ENCODE peak calls at places on chromosomes 12 and 14, in eight cellular contexts. One of them, this sample, is unnamed.

GRCh38 chr14:98955036-98955740 is 316.8 kb downstream of the BCL11B start:
- DNase-seq in CD8-positive, alpha-beta T cell: no peak
- DNase-seq in NCI-H69: no peak
- DNase-seq in astrocyte of the hippocampus: no peak
- DNase-seq in EL: no peak
- DNase-seq in fibroblast of the conjunctiva: no peak
- DNase-seq in psoas muscle: no peak
- DNase-seq in fibroblast of gingiva: no peak
- DNase-seq in this sample: no peak

GRCh38 chr14:103716091-103716801 is 636 bp downstream of the ZFYVE21 start:
- DNase-seq in CD8-positive, alpha-beta T cell: no peak
- DNase-seq in psoas muscle: peak
- DNase-seq in EL: peak
- DNase-seq in fibroblast of gingiva: no peak
- DNase-seq in astrocyte of the hippocampus: peak
- DNase-seq in fibroblast of the conjunctiva: no peak
- DNase-seq in NCI-H69: peak
- DNase-seq in this sample: no peak

GRCh38 chr12:93621986-93622385 is 49.5 kb downstream of the SOCS2 start:
- DNase-seq in EL: peak
- DNase-seq in fibroblast of gingiva: no peak
- DNase-seq in astrocyte of the hippocampus: peak
- DNase-seq in psoas muscle: no peak
- DNase-seq in NCI-H69: no peak
- DNase-seq in CD8-positive, alpha-beta T cell: no peak
- DNase-seq in fibroblast of the conjunctiva: no peak
- DNase-seq in this sample: no peak

GRCh38 chr14:64628940-64629403 is 75.3 kb upstream of the PLEKHG3 start:
- DNase-seq in NCI-H69: no peak
- DNase-seq in fibroblast of the conjunctiva: peak
- DNase-seq in astrocyte of the hippocampus: peak
- DNase-seq in psoas muscle: no peak
- DNase-seq in fibroblast of gingiva: peak
- DNase-seq in CD8-positive, alpha-beta T cell: no peak
- DNase-seq in EL: peak
- DNase-seq in this sample: peak

GRCh38 chr14:67396381-67396965 is 15.5 kb downstream of the PLEK2 start:
- DNase-seq in CD8-positive, alpha-beta T cell: no peak
- DNase-seq in fibroblast of gingiva: no peak
- DNase-seq in fibroblast of the conjunctiva: no peak
- DNase-seq in astrocyte of the hippocampus: peak
- DNase-seq in psoas muscle: no peak
- DNase-seq in EL: peak
- DNase-seq in NCI-H69: no peak
- DNase-seq in this sample: peak

GRCh38 chr12:93200291-93200917 is 177.3 kb upstream of the NUDT4 start:
- DNase-seq in fibroblast of the conjunctiva: no peak
- DNase-seq in NCI-H69: no peak
- DNase-seq in EL: no peak
- DNase-seq in astrocyte of the hippocampus: peak
- DNase-seq in psoas muscle: no peak
- DNase-seq in fibroblast of gingiva: no peak
- DNase-seq in CD8-positive, alpha-beta T cell: no peak
- DNase-seq in this sample: peak

GRCh38 chr12:13962699-13963098 is 18.7 kb downstream of the GRIN2B start:
- DNase-seq in psoas muscle: no peak
- DNase-seq in EL: peak
- DNase-seq in fibroblast of the conjunctiva: no peak
- DNase-seq in NCI-H69: peak
- DNase-seq in astrocyte of the hippocampus: no peak
- DNase-seq in CD8-positive, alpha-beta T cell: no peak
- DNase-seq in fibroblast of gingiva: no peak
- DNase-seq in this sample: peak

GRCh38 chr14:34051966-34052657 is 101.2 kb upstream of the EGLN3 start:
- DNase-seq in CD8-positive, alpha-beta T cell: no peak
- DNase-seq in fibroblast of the conjunctiva: peak
- DNase-seq in NCI-H69: no peak
- DNase-seq in EL: peak
- DNase-seq in fibroblast of gingiva: no peak
- DNase-seq in astrocyte of the hippocampus: peak
- DNase-seq in psoas muscle: no peak
- DNase-seq in this sample: peak

GRCh38 chr12:96448287-96448686 is 41.1 kb upstream of the CFAP54 start:
- DNase-seq in EL: peak
- DNase-seq in psoas muscle: no peak
- DNase-seq in fibroblast of the conjunctiva: no peak
- DNase-seq in astrocyte of the hippocampus: peak
- DNase-seq in CD8-positive, alpha-beta T cell: no peak
- DNase-seq in fibroblast of gingiva: no peak
- DNase-seq in NCI-H69: no peak
- DNase-seq in this sample: peak

This sample was measured in LHCN-M2.